ENCODE peak calls at places on chromosome 1, in ten cellular contexts. C is GM12878, G is astrocyte of the cerebellum, R is AG04449, W is tibial artery, T is heart left ventricle, I is spleen, Y is epithelial cell of esophagus, K is fibroblast of mammary gland, N is body of pancreas. Q is an unnamed sample.

GRCh38 chr1:160149706-160150105 is 1.7 kb upstream of the ATP1A4 start:
- DNase-seq in C (no peak), I (no peak), K (peak), T (no peak), R (peak), Y (peak), G (no peak), W (no peak), N (no peak), Q (no peak)

GRCh38 chr1:67472056-67472455 is 41.9 kb upstream of the SERBP1 start:
- DNase-seq in Y (no peak), R (no peak), I (no peak), G (no peak), K (no peak), N (no peak), T (no peak), C (no peak), W (no peak), Q (no peak)

GRCh38 chr1:208541225-208541855 is 297.2 kb upstream of the PLXNA2 start:
- DNase-seq in W (no peak), K (no peak), Y (peak), C (peak), T (no peak), G (no peak), N (no peak), R (no peak), I (no peak), Q (no peak)

GRCh38 chr1:39082811-39083576 is 56.8 kb downstream of the NDUFS5 start:
- DNase-seq in T (no peak), W (no peak), R (no peak), K (no peak), N (no peak), C (no peak), G (no peak), Y (no peak), I (no peak), Q (no peak)

GRCh38 chr1:23544444-23545389 is 13.7 kb upstream of the E2F2 start:
- DNase-seq in T (peak), C (no peak), I (peak), N (peak), Y (peak), K (peak), G (peak), R (no peak), W (peak), Q (no peak)

GRCh38 chr1:70675737-70676156 is 264.7 kb downstream of the CTH start:
- DNase-seq in I (no peak), T (no peak), G (no peak), R (no peak), Y (no peak), N (no peak), K (no peak), W (no peak), C (no peak), Q (no peak)

GRCh38 chr1:199875337-199875736 is 152.2 kb upstream of the NR5A2 start:
- DNase-seq in G (no peak), Y (no peak), K (no peak), W (no peak), N (no peak), C (no peak), I (no peak), R (no peak), T (no peak), Q (no peak)

GRCh38 chr1:230792691-230793462 is 45.7 kb downstream of the CAPN9 start:
- DNase-seq in C (no peak), W (no peak), Y (no peak), R (no peak), I (no peak), K (no peak), G (no peak), T (no peak), N (no peak), Q (no peak)

GRCh38 chr1:40955266-40955665 is 24.2 kb upstream of the CTPS1 start:
- DNase-seq in K (no peak), R (no peak), I (no peak), Y (no peak), G (no peak), N (no peak), T (no peak), C (no peak), W (no peak), Q (no peak)

GRCh38 chr1:109625601-109626560 is 6.2 kb downstream of the AMPD2 start:
- DNase-seq in Y (no peak), N (no peak), K (no peak), I (no peak), T (no peak), C (no peak), W (no peak), G (no peak), R (no peak), Q (no peak)

GRCh38 chr1:34918609-34919561 is 10.6 kb downstream of the DLGAP3 start:
- DNase-seq in Y (no peak), G (no peak), K (peak), R (no peak), T (no peak), W (no peak), N (no peak), C (peak), I (no peak), Q (peak)

GRCh38 chr1:173393655-173393993 is 83.5 kb upstream of the PRDX6 start:
- DNase-seq in K (peak), I (no peak), R (peak), G (no peak), Y (peak), C (no peak), T (no peak), W (no peak), N (no peak), Q (no peak)

GRCh38 chr1:25805863-25806225 is 5.9 kb downstream of the SELENON start:
- DNase-seq in W (peak), G (no peak), I (peak), T (peak), R (no peak), K (peak), Y (no peak), N (peak), C (no peak), Q (no peak)

GRCh38 chr1:221759436-221759835 is 17.5 kb upstream of the DUSP10 start:
- DNase-seq in R (peak), G (peak), C (no peak), Y (peak), K (no peak), W (no peak), I (no peak), N (no peak), T (no peak), Q (no peak)

GRCh38 chr1:205049479-205049878 is 6.5 kb downstream of the CNTN2 start:
- DNase-seq in K (no peak), T (no peak), C (no peak), N (peak), G (no peak), Y (no peak), W (no peak), R (no peak), I (no peak), Q (no peak)

GRCh38 chr1:68346192-68346808 is 103.5 kb downstream of the RPE65 start:
- DNase-seq in G (peak), W (no peak), N (no peak), C (no peak), Y (peak), I (no peak), K (peak), T (no peak), R (no peak), Q (no peak)

GRCh38 chr1:226545806-226546596 is 2.6 kb upstream of the STUM start:
- DNase-seq in C (no peak), W (no peak), K (no peak), G (no peak), I (no peak), N (peak), Y (no peak), T (peak), R (no peak), Q (no peak)

GRCh38 chr1:159960721-159961381 is 6.8 kb upstream of the SLAMF9 start:
- DNase-seq in C (no peak), Y (peak), N (no peak), R (peak), G (no peak), K (peak), I (no peak), W (peak), T (no peak), Q (no peak)

GRCh38 chr1:39394598-39394997 is 96.8 kb upstream of the BMP8A start:
- DNase-seq in W (no peak), G (no peak), N (peak), K (no peak), R (no peak), T (no peak), I (no peak), Y (peak), C (no peak), Q (no peak)

GRCh38 chr1:234277161-234277868 is 95.9 kb upstream of the COA6 start:
- DNase-seq in K (no peak), I (no peak), Y (no peak), R (no peak), C (no peak), G (no peak), N (no peak), T (no peak), W (no peak), Q (no peak)

GRCh38 chr1:212450331-212450881 is 17.7 kb downstream of the NENF start:
- DNase-seq in K (no peak), R (no peak), W (no peak), N (no peak), G (no peak), C (no peak), I (peak), Y (no peak), T (peak), Q (no peak)

GRCh38 chr1:237012361-237012760 is 8.1 kb upstream of the MT1HL1 start:
- DNase-seq in R (no peak), T (no peak), W (no peak), N (no peak), C (no peak), K (no peak), I (no peak), Y (no peak), G (no peak), Q (no peak)

GRCh38 chr1:57770236-57770635 is 346.4 kb upstream of the DAB1 start:
- DNase-seq in T (no peak), K (no peak), Y (no peak), W (no peak), G (no peak), N (no peak), I (no peak), C (no peak), R (no peak), Q (no peak)

DNA sequence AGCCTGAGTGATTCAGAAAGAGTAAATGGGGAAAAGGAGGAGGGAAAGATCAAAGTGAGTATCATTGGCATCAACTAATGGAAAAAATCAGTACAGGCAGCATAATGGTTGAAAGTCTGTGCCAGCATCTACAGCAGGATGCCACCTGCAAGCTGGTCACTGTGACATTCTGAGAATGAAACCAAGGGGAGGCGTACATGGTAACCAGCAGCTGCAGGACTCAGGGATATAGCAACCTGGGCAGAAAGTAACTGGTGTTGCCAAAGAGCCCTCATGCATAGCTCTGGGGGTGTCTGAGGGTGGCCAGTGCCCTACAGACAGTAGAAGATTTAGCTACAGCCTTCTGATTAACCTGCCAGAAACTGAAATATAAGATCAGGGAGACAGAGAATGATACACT is 305.9 kb downstream of the BRINP2 start:
- DNase-seq in T (no peak), N (no peak), R (no peak), C (no peak), I (no peak), G (no peak), Y (no peak), W (no peak), K (no peak), Q (no peak)
- H3K4me3 ChIP-seq in T (no peak), N (no peak), R (no peak), C (no peak), I (no peak), G (no peak), Y (no peak), W (no peak), K (no peak), Q (no peak)

GRCh38 chr1:152348447-152348846 is 11.4 kb downstream of the FLG2 start:
- DNase-seq in R (no peak), G (no peak), N (no peak), W (no peak), C (no peak), K (peak), I (no peak), T (no peak), Y (peak), Q (no peak)
- TF ChIP-seq CTCF in R (no peak), G (peak), N (no peak), W (no peak), C (no peak), K (peak), I (no peak), T (no peak), Y (peak), Q (peak)

DNA sequence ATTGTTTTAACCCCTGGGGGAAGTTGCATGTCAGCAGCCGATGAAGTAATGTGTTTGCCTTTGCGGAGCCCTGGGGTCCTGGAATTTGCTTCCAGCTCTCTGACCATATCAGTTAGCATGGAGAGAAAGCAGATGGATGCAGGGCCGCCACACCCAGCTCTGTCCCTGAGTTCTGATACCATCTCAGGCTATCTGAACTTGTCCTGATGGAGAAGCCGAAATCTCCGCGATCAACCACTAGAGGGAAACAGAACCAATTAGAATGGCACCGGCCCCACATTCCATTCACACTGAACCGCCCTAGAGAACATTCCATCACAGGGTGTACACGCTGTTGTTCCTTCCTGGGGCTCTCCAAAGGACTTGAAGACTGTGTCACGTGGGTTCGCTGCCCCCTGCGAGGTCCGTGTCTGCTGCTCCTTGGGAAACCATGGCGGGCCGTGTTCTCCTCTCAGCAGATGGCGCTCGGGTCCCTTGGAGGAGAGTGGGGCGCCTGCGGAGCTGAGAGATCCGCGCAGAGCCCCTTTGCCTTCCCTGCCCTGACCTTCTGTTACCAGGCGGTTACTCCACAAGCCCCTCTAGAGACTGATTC is 75.4 kb downstream of the ABCA4 start:
- DNase-seq in W (peak), Y (peak), I (peak), C (no peak), R (peak), K (peak), T (peak), N (peak), G (peak), Q (no peak)
- H3K4me3 ChIP-seq in W (peak), Y (peak), I (no peak), C (no peak), R (no peak), K (peak), T (no peak), N (no peak), G (no peak), Q (no peak)

GRCh38 chr1:33121728-33122127 is 40.8 kb downstream of the AZIN2 start:
- DNase-seq in Y (no peak), I (no peak), N (no peak), G (no peak), C (no peak), T (no peak), W (no peak), K (no peak), R (no peak), Q (no peak)

GRCh38 chr1:33120436-33121231 is 39.7 kb downstream of the AZIN2 start:
- DNase-seq in K (peak), Y (peak), N (no peak), T (no peak), I (no peak), W (no peak), G (no peak), C (no peak), R (no peak), Q (peak)

GRCh38 chr1:33123266-33123665 is 42.3 kb downstream of the AZIN2 start:
- DNase-seq in Y (peak), N (no peak), C (no peak), I (no peak), W (no peak), T (no peak), G (no peak), K (no peak), R (no peak), Q (no peak)

GRCh38 chr1:33119532-33120217 is 38.7 kb downstream of the AZIN2 start:
- DNase-seq in I (no peak), K (peak), R (no peak), G (no peak), W (no peak), C (no peak), T (no peak), Y (peak), N (no peak), Q (peak)

GRCh38 chr1:33122483-33123170 is 41.7 kb downstream of the AZIN2 start:
- DNase-seq in N (no peak), G (no peak), Y (no peak), T (no peak), W (no peak), R (no peak), I (no peak), K (no peak), C (no peak), Q (no peak)
- TF ChIP-seq CTCF in N (no peak), G (no peak), Y (no peak), T (no peak), W (no peak), R (no peak), I (no peak), K (no peak), C (no peak), Q (no peak)

DNA sequence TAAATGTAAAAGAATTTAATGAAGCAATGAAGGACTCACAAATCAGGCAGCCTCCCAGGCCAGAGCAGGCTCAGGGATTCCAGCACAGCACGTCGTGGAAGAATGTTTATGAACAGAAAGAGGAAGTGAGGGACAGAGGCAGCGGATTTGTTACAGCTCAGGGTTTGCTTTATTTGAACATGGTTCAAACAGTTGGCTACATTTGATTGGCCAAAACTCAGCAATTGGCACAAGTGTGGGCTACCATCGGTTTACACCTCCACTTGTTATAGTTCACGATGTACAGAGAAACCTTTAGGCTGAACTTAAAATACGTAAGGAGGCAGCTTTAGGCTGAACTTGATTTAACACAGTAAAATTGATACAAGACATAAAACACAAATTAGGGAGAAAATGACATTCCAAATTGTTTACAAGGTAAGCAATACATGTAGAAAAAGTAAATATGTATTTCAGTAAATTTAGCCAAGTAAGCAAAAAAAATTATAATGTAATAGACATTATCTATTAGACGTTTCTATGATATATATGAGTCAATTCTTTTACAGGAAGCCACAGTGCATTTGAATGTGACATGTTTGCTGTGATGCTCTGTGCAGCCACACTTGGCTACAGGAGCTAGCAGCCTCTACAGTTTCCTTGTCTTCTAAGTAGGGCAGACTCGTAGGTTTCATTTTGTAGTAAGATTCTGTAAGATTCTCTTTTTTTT is 126.5 kb downstream of the ADSS2 start:
- DNase-seq in G (no peak), K (no peak), R (no peak), N (no peak), Y (no peak), W (no peak), I (no peak), T (no peak), C (peak), Q (peak)
- H3K4me3 ChIP-seq in G (no peak), K (no peak), R (no peak), N (no peak), Y (no peak), W (no peak), I (no peak), T (no peak), C (peak), Q (peak)

GRCh38 chr1:29713857-29714256 is 477.5 kb downstream of the PTPRU start:
- DNase-seq in Y (peak), I (no peak), G (no peak), R (no peak), W (no peak), K (peak), T (no peak), N (no peak), C (no peak), Q (no peak)
- TF ChIP-seq CTCF in Y (peak), I (no peak), G (peak), R (peak), W (no peak), K (peak), T (no peak), N (peak), C (peak), Q (peak)

DNA sequence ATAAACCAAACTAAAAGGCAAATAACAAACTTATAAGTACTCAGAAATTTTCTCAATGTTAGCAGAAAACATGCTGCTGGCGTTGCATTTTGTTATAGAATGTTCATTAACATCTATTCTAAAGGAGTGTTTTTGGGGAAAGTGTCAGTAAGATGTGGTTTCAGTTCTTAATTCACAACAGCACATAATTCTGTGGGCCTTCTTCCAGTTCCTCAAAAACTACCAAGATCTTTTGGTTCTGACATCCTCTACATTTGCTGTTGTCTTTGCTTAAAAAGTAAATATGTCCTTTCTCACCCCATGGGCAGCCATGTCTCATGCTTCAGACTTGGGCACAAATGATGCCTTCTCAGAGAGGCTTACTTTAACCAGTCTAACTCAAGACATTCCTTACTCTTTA is 152.5 kb downstream of the CDC7 start:
- DNase-seq in K (no peak), I (no peak), W (no peak), N (no peak), T (no peak), Y (no peak), C (peak), G (no peak), R (no peak), Q (peak)
- H3K4me3 ChIP-seq in K (no peak), I (no peak), W (no peak), N (no peak), T (no peak), Y (no peak), C (no peak), G (no peak), R (no peak), Q (no peak)

Q was measured in GM12864.